ENCODE peak calls at places on chromosome 10, in seven cellular contexts. J is EL, U is tibial artery, N is NCI-H2081, D is NCI-H1092, L is NCI-H187, R is transverse colon. E is an unnamed sample.

GRCh38 chr10:120927352-120927751 is 76.2 kb downstream of the WDR11 start:
- DNase-seq in J (no peak), U (no peak), N (no peak), D (no peak), L (no peak), R (no peak), E (no peak)

GRCh38 chr10:125016123-125016522 is 74.2 kb downstream of the ZRANB1 start:
- DNase-seq in J (no peak), U (peak), N (no peak), D (no peak), L (no peak), R (no peak), E (no peak)

GRCh38 chr10:24700911-24701310 is 22.8 kb downstream of the ARHGAP21 start:
- DNase-seq in J (no peak), U (no peak), N (no peak), D (no peak), L (no peak), R (no peak), E (no peak)

GRCh38 chr10:58137813-58138212 is 129.9 kb downstream of the IPMK start:
- DNase-seq in J (no peak), U (no peak), N (peak), D (peak), L (no peak), R (no peak), E (no peak)

GRCh38 chr10:74343804-74344203 is 192.8 kb downstream of the ADK start:
- DNase-seq in J (no peak), U (no peak), N (no peak), D (no peak), L (no peak), R (no peak), E (no peak)

GRCh38 chr10:96747734-96748550 is 27.6 kb upstream of the PIK3AP1 start:
- DNase-seq in J (no peak), U (no peak), N (no peak), D (no peak), L (no peak), R (no peak), E (no peak)

GRCh38 chr10:121662945-121663917 is 65.0 kb upstream of the FGFR2 start:
- DNase-seq in J (no peak), U (no peak), N (no peak), D (no peak), L (no peak), R (peak), E (no peak)

GRCh38 chr10:14296081-14296709 is 34.5 kb downstream of the FRMD4A start:
- DNase-seq in J (peak), U (no peak), N (no peak), D (no peak), L (no peak), R (no peak), E (peak)

GRCh38 chr10:101258179-101258885 is 29.1 kb upstream of the LBX1 start:
- DNase-seq in J (no peak), U (no peak), N (no peak), D (no peak), L (no peak), R (no peak), E (peak)

GRCh38 chr10:97596101-97597055 is 6.9 kb downstream of the C10orf62 start:
- DNase-seq in J (peak), U (peak), N (no peak), D (no peak), L (no peak), R (no peak), E (peak)

GRCh38 chr10:69839696-69840345 is 38.1 kb downstream of the COL13A1 start:
- DNase-seq in J (peak), U (no peak), N (no peak), D (no peak), L (no peak), R (no peak), E (no peak)

GRCh38 chr10:42552188-42553063 is 85.9 kb downstream of the ZNF33B start:
- DNase-seq in J (peak), U (peak), N (peak), D (peak), L (peak), R (peak), E (peak)

GRCh38 chr10:54124209-54124890 is 676.7 kb downstream of the PCDH15 start:
- DNase-seq in J (no peak), U (no peak), N (no peak), D (no peak), L (no peak), R (no peak), E (no peak)

GRCh38 chr10:129825221-129825620 is 138.9 kb downstream of the EBF3 start:
- DNase-seq in J (no peak), U (no peak), N (no peak), D (no peak), L (no peak), R (no peak), E (no peak)

GRCh38 chr10:31820794-31821369 is 107.7 kb downstream of the ARHGAP12 start:
- DNase-seq in J (no peak), U (no peak), N (no peak), D (no peak), L (no peak), R (no peak), E (no peak)

GRCh38 chr10:43151371-43151770 is 13.1 kb downstream of the CSGALNACT2 start:
- DNase-seq in J (no peak), U (no peak), N (no peak), D (no peak), L (no peak), R (no peak), E (no peak)

GRCh38 chr10:3445688-3446087 is 273.1 kb upstream of the PITRM1 start:
- DNase-seq in J (no peak), U (no peak), N (no peak), D (no peak), L (no peak), R (no peak), E (no peak)

GRCh38 chr10:116084166-116084565 is 188.8 kb downstream of the GFRA1 start:
- DNase-seq in J (peak), U (no peak), N (no peak), D (no peak), L (no peak), R (no peak), E (no peak)

GRCh38 chr10:89163265-89163995 is 43.7 kb downstream of the CH25H start:
- DNase-seq in J (no peak), U (peak), N (no peak), D (no peak), L (no peak), R (peak), E (no peak)

GRCh38 chr10:77925410-77925794 is 1.2 kb downstream of the DLG5 start:
- DNase-seq in J (peak), U (no peak), N (no peak), D (no peak), L (no peak), R (no peak), E (no peak)

GRCh38 chr10:4481192-4481591 is 344.8 kb upstream of the AKR1E2 start:
- DNase-seq in J (no peak), U (no peak), N (no peak), D (no peak), L (no peak), R (no peak), E (no peak)

E was measured in NCI-H226.